ENCODE peak calls at places on chromosomes 13 and 19, in five cellular contexts. D, P, I, Q and C are unnamed samples.

GRCh38 chr13:44734204-44734707 is 158.1 kb upstream of the TSC22D1 start:
- DNase-seq in D (peak; percentile 89), P (no peak), I (no peak), Q (no peak), C (no peak)

GRCh38 chr19:53158119-53158656 is 665 bp downstream of the ZNF347 start:
- DNase-seq in D (peak; percentile 87), P (peak; percentile 59), I (peak; percentile 10), Q (no peak), C (peak; percentile 15)

GRCh38 chr13:38090913-38091312 is 221.3 kb upstream of the TRPC4 start:
- DNase-seq in D (no peak), P (no peak), I (no peak), Q (no peak), C (no peak)

GRCh38 chr13:46983881-46984280 is 87.0 kb upstream of the HTR2A start:
- DNase-seq in D (no peak), P (no peak), I (no peak), Q (no peak), C (no peak)

GRCh38 chr13:46521921-46522691 is 30.9 kb upstream of the LRCH1 start:
- DNase-seq in D (no peak), P (no peak), I (no peak), Q (no peak), C (no peak)

GRCh38 chr19:31501427-31502195 is 152.4 kb upstream of the TSHZ3 start:
- DNase-seq in D (peak; percentile 39), P (no peak), I (no peak), Q (no peak), C (no peak)

GRCh38 chr19:35742121-35742724 is at the start of gene IGFLR1:
- DNase-seq in D (no peak), P (no peak), I (peak; percentile 50), Q (no peak), C (no peak)

GRCh38 chr19:22882797-22883196 is 50.7 kb downstream of the ZNF723 start:
- DNase-seq in D (no peak), P (no peak), I (no peak), Q (no peak), C (no peak)